ENCODE peak calls at places on chromosomes 3 and 15, in six cellular contexts. H, R, G, Y, B and A are unnamed samples.

GRCh38 chr3:84074767-84075166 is 884.0 kb upstream of the CADM2 start:
- DNase-seq in H (no peak), R (no peak), G (no peak), Y (no peak), B (no peak), A (no peak)

GRCh38 chr3:57622362-57622761 is 25.2 kb upstream of the ARF4 start:
- DNase-seq in H (no peak), R (no peak), G (no peak), Y (no peak), B (no peak), A (no peak)

GRCh38 chr3:32643354-32643753 is 41.6 kb upstream of the CNOT10 start:
- DNase-seq in H (no peak), R (no peak), G (no peak), Y (no peak), B (no peak), A (no peak)

GRCh38 chr3:184011230-184011876 is 6.3 kb downstream of the ABCC5 start:
- DNase-seq in H (no peak), R (no peak), G (no peak), Y (no peak), B (no peak), A (no peak)

GRCh38 chr3:133948131-133948810 is 52.6 kb upstream of the RAB6B start:
- DNase-seq in H (no peak), R (no peak), G (no peak), Y (no peak), B (peak), A (no peak)

GRCh38 chr15:41941644-41942415 is 30.5 kb downstream of the EHD4 start:
- DNase-seq in H (no peak), R (no peak), G (no peak), Y (no peak), B (no peak), A (no peak)

GRCh38 chr15:82100116-82100795 is 54.4 kb upstream of the MEX3B start:
- DNase-seq in H (no peak), R (no peak), G (no peak), Y (no peak), B (no peak), A (no peak)

GRCh38 chr3:14300721-14301377 is 101.6 kb upstream of the SLC6A6 start:
- DNase-seq in H (no peak), R (no peak), G (no peak), Y (no peak), B (no peak), A (no peak)

GRCh38 chr3:172104471-172105072 is 65.2 kb downstream of the FNDC3B start:
- DNase-seq in H (no peak), R (no peak), G (no peak), Y (no peak), B (peak), A (peak)

GRCh38 chr3:33456756-33457155 is 16.6 kb upstream of the UBP1 start:
- DNase-seq in H (no peak), R (no peak), G (no peak), Y (no peak), B (peak), A (no peak)

GRCh38 chr3:117630885-117631284 is 921.3 kb downstream of the TUSC7 start:
- DNase-seq in H (no peak), R (no peak), G (no peak), Y (peak), B (no peak), A (no peak)

GRCh38 chr3:69739204-69740102 is at the start of gene MITF:
- DNase-seq in H (no peak), R (no peak), G (no peak), Y (peak), B (peak), A (peak)

GRCh38 chr15:89825264-89825940 is 10.8 kb upstream of the ANPEP start:
- DNase-seq in H (no peak), R (no peak), G (no peak), Y (no peak), B (no peak), A (no peak)

GRCh38 chr15:95994418-95994817 is 336.1 kb upstream of the NR2F2 start:
- DNase-seq in H (no peak), R (no peak), G (no peak), Y (no peak), B (peak), A (no peak)

GRCh38 chr3:45473841-45474240 is 85.5 kb downstream of the LARS2 start:
- DNase-seq in H (no peak), R (no peak), G (no peak), Y (peak), B (peak), A (peak)

GRCh38 chr3:193796089-193796488 is 203.1 kb downstream of the OPA1 start:
- DNase-seq in H (no peak), R (no peak), G (no peak), Y (no peak), B (no peak), A (no peak)

GRCh38 chr3:19945405-19946290 is 1.2 kb upstream of the RAB5A start:
- DNase-seq in H (no peak), R (no peak), G (no peak), Y (no peak), B (no peak), A (no peak)

GRCh38 chr3:37986479-37987314 is 3.9 kb upstream of the VILL start:
- DNase-seq in H (no peak), R (no peak), G (no peak), Y (no peak), B (no peak), A (no peak)

GRCh38 chr3:7657214-7658112 is 796.5 kb downstream of the GRM7 start:
- DNase-seq in H (no peak), R (no peak), G (no peak), Y (no peak), B (peak), A (no peak)

GRCh38 chr3:13501527-13501926 is 21.4 kb downstream of the HDAC11 start:
- DNase-seq in H (no peak), R (no peak), G (no peak), Y (no peak), B (no peak), A (no peak)

GRCh38 chr15:77455696-77456293 is 35.1 kb downstream of the HMG20A start:
- DNase-seq in H (no peak), R (no peak), G (no peak), Y (no peak), B (peak), A (no peak)

GRCh38 chr3:148433665-148434064 is 264.0 kb upstream of the AGTR1 start:
- DNase-seq in H (no peak), R (no peak), G (no peak), Y (no peak), B (no peak), A (no peak)

GRCh38 chr3:136070953-136071949 is 105.7 kb downstream of the PPP2R3A start:
- DNase-seq in H (no peak), R (no peak), G (no peak), Y (no peak), B (peak), A (peak)

GRCh38 chr3:195854628-195855300 is 43.0 kb upstream of the MUC4 start:
- DNase-seq in H (no peak), R (no peak), G (no peak), Y (no peak), B (no peak), A (no peak)

GRCh38 chr3:168025076-168025475 is 70.6 kb downstream of the GOLIM4 start:
- DNase-seq in H (no peak), R (no peak), G (no peak), Y (no peak), B (peak), A (no peak)

GRCh38 chr3:46947981-46948791 is 28.4 kb downstream of the CCDC12 start:
- DNase-seq in H (peak), R (peak), G (peak), Y (peak), B (peak), A (no peak)

GRCh38 chr15:88089019-88089603 is 167.4 kb downstream of the NTRK3 start:
- DNase-seq in H (no peak), R (no peak), G (no peak), Y (peak), B (peak), A (no peak)

GRCh38 chr15:77851696-77852095 is 219.0 kb upstream of the LINGO1 start:
- DNase-seq in H (no peak), R (no peak), G (no peak), Y (no peak), B (no peak), A (no peak)

GRCh38 chr3:30751610-30752299 is 142.7 kb downstream of the GADL1 start:
- DNase-seq in H (peak), R (no peak), G (no peak), Y (peak), B (peak), A (no peak)

GRCh38 chr3:143035466-143036214 is 34.3 kb downstream of the U2SURP start:
- DNase-seq in H (no peak), R (no peak), G (no peak), Y (no peak), B (peak), A (no peak)

GRCh38 chr15:55289573-55290360 is at the start of gene RAB27A:
- DNase-seq in H (peak), R (peak), G (peak), Y (peak), B (peak), A (peak)

GRCh38 chr3:188562163-188562562 is 408.2 kb downstream of the LPP start:
- DNase-seq in H (no peak), R (no peak), G (no peak), Y (no peak), B (peak), A (no peak)

GRCh38 chr3:17583530-17583929 is 158.9 kb downstream of the TBC1D5 start:
- DNase-seq in H (no peak), R (no peak), G (no peak), Y (no peak), B (peak), A (no peak)

GRCh38 chr3:12816521-12817340 is 20.3 kb downstream of the CAND2 start:
- DNase-seq in H (no peak), R (no peak), G (no peak), Y (no peak), B (no peak), A (no peak)

GRCh38 chr3:66588340-66588847 is 87.6 kb upstream of the LRIG1 start:
- DNase-seq in H (no peak), R (no peak), G (no peak), Y (no peak), B (no peak), A (peak)

GRCh38 chr15:34014556-34014955 is 24.4 kb downstream of the AVEN start:
- DNase-seq in H (no peak), R (no peak), G (no peak), Y (no peak), B (peak), A (no peak)

GRCh38 chr3:29889230-29889629 is 608.4 kb downstream of the RBMS3 start:
- DNase-seq in H (no peak), R (no peak), G (no peak), Y (no peak), B (peak), A (no peak)

GRCh38 chr3:100700708-100701107 is 8.6 kb upstream of the TFG start:
- DNase-seq in H (no peak), R (no peak), G (no peak), Y (no peak), B (no peak), A (no peak)

GRCh38 chr3:49399467-49399866 is 12.3 kb downstream of the RHOA start:
- DNase-seq in H (no peak), R (no peak), G (no peak), Y (no peak), B (no peak), A (no peak)